ENCODE peak calls at places on chromosome 6, in five cellular contexts. F is HCT116, E is hepatocyte, S is GM23338, B is OCI-LY7. P is an unnamed sample. For H3K9me2, the result is how much of the 10 kb centered on the place peaks cover.

GRCh38 chr6:35230950-35231349 is 17.2 kb downstream of the SCUBE3 start:
- DNase-seq in F (no peak), E (no peak), S (no peak), B (no peak), P (no peak)

GRCh38 chr6:33324139-33324538 is 6.6 kb upstream of the ZBTB22 start:
- DNase-seq in F (no peak), E (no peak), S (no peak), B (peak), P (no peak)

GRCh38 chr6:125804264-125804663 is 13.5 kb downstream of the NCOA7 start:
- DNase-seq in F (no peak), E (no peak), S (no peak), B (no peak), P (no peak)

GRCh38 chr6:30931959-30932645 is at the start of gene SFTA2:
- DNase-seq in F (no peak), E (peak), S (no peak), B (no peak), P (no peak)

GRCh38 chr6:149964243-149965190 is 774 bp downstream of the ULBP1 start:
- DNase-seq in F (no peak), E (no peak), S (no peak), B (no peak), P (no peak)

GRCh38 chr6:34154668-34155447 is 9.0 kb upstream of the GRM4 start:
- DNase-seq in F (no peak), E (peak), S (peak), B (peak), P (peak)

GRCh38 chr6:163460307-163460782 is 45.8 kb downstream of the QKI start:
- DNase-seq in F (no peak), E (no peak), S (no peak), B (no peak), P (no peak)

GRCh38 chr6:124433369-124434064 is 528.7 kb upstream of the RNF217 start:
- DNase-seq in F (no peak), E (no peak), S (no peak), B (no peak), P (no peak)

GRCh38 chr6:117188627-117189201 is 76.6 kb upstream of the VGLL2 start:
- DNase-seq in F (peak), E (no peak), S (peak), B (peak), P (peak)

GRCh38 chr6:147624946-147625515 is 116.5 kb downstream of the SAMD5 start:
- DNase-seq in F (no peak), E (no peak), S (no peak), B (no peak), P (no peak)

GRCh38 chr6:1335367-1336037 is 23.6 kb downstream of the FOXQ1 start:
- DNase-seq in F (peak), E (peak), S (no peak), B (no peak), P (no peak)

GRCh38 chr6:125099211-125100017 is 54.2 kb upstream of the TPD52L1 start:
- DNase-seq in F (peak), E (peak), S (peak), B (no peak), P (peak)

GRCh38 chr6:43247115-43247999 is 4.1 kb downstream of the TTBK1 start:
- DNase-seq in F (peak), E (peak), S (peak), B (peak), P (peak)

GRCh38 chr6:145139451-145139850 is 595.9 kb downstream of the EPM2A start:
- DNase-seq in F (no peak), E (peak), S (no peak), B (no peak), P (no peak)

GRCh38 chr6:135860361-135860760 is 8.9 kb downstream of the PDE7B start:
- DNase-seq in F (no peak), E (no peak), S (no peak), B (no peak), P (no peak)

GRCh38 chr6:131065112-131065823 is 2.2 kb upstream of the EPB41L2 start:
- DNase-seq in F (no peak), E (peak), S (no peak), B (no peak), P (no peak)

GRCh38 chr6:89371849-89372505 is 19.5 kb upstream of the UBE2J1 start:
- DNase-seq in F (no peak), E (peak), S (peak), B (peak), P (peak)

GRCh38 chr6:13278991-13279390 is 49.3 kb downstream of the TBC1D7 start:
- DNase-seq in F (no peak), E (no peak), S (no peak), B (no peak), P (no peak)

GRCh38 chr6:47112311-47112710 is 70.2 kb upstream of the ADGRF1 start:
- DNase-seq in F (no peak), E (no peak), S (no peak), B (no peak), P (no peak)

GRCh38 chr6:6006428-6007310 is at the start of gene NRN1:
- DNase-seq in F (no peak), E (no peak), S (peak), B (peak), P (peak)

GRCh38 chr6:101668496-101668895 is 275.0 kb downstream of the GRIK2 start:
- DNase-seq in F (no peak), E (no peak), S (no peak), B (no peak), P (no peak)

GRCh38 chr6:142605922-142606321 is 304.1 kb downstream of the ADGRG6 start:
- DNase-seq in F (no peak), E (peak), S (no peak), B (no peak), P (no peak)

DNA sequence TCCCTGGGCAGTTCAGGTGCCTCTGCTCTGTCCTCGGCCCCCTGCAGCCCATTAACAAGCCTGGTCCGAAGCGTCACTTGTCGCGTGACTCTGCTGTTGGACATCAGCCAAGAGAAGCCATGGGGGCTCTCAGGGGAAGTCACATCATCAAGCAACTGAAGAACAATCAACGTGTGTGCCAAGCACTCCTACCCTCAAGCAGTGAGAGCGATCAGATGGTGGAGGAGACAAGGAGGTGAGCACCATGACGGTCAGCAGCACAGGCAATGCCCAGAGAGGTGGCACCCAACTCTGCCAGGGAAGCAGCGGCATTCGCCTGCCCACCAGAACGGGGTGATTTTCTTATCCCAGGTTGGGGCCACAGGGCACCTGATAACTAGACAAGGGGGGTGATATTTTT is 132.7 kb downstream of the AGPAT4 start:
- DNase-seq in F (no peak), E (no peak), S (no peak), B (no peak), P (no peak)
- H3K9me2 ChIP-seq in F (under half), E (under half), S (under half), B (under half), P (under half)

DNA sequence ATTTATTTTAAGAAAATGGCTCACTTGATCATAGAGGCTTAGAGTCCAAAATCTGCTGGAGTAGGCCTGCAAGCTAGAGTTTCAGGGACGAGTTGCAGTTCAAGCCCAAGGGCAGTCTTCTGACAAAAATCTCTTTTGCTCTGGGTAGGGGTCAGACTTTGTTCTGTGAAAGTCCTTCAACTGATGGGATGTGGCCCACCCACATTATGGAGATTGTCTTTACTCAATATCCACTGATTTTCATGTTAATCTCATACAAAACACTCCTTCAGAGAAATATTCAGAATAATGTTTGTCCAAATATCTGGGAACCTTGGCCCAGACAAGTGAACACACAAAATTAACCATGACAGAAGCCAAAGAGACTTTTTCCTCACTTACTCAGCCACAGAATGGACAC is 98.6 kb upstream of the RSPO3 start:
- DNase-seq in F (no peak), E (no peak), S (no peak), B (no peak), P (no peak)
- H3K9me2 ChIP-seq in F (under half), E (under half), S (under half), B (under half), P (under half)

DNA sequence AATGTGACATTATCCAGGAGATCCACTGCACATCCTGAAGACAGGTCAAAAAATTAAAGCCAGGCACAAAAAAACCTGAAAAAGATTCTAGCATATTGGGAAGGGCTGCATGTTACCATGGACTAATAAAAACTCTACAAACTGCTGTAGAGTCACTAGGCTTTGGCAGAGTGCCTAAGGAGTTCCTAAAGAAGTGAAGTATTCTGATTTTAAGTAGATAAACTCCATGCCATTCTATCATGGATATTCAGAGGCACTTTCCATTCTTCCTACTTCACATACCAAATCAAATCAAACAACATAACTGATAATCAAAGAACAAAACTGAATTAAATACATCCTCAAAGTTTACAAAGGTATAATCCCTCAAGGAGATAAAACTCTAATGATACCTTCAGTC is 3.0 kb upstream of the MBOAT1 start:
- DNase-seq in F (no peak), E (no peak), S (no peak), B (no peak), P (no peak)
- H3K9me2 ChIP-seq in F (under half), E (under half), S (under half), B (under half), P (under half)

GRCh38 chr6:120511712-120512111 is 822.6 kb downstream of the TBC1D32 start:
- DNase-seq in F (no peak), E (no peak), S (no peak), B (no peak), P (no peak)

GRCh38 chr6:120514544-120514943 is 819.7 kb downstream of the TBC1D32 start:
- DNase-seq in F (no peak), E (no peak), S (no peak), B (no peak), P (no peak)
- H3K9me2 ChIP-seq in F (under half), E (under half), S (under half), B (under half), P (under half)

GRCh38 chr6:98957440-98957839 is 9.7 kb upstream of the FBXL4 start:
- DNase-seq in F (peak), E (peak), S (no peak), B (no peak), P (no peak)
- H3K9me2 ChIP-seq in F (under half), E (under half), S (under half), B (under half), P (under half)

GRCh38 chr6:107161521-107161920 is 46.2 kb upstream of the BEND3 start:
- DNase-seq in F (no peak), E (no peak), S (no peak), B (no peak), P (no peak)
- H3K9me2 ChIP-seq in F (under half), E (under half), S (under half), B (under half), P (under half)